ENCODE peak calls at places on chromosomes 3 and 15, in six cellular contexts. A, T, K, F, J and C are unnamed samples.

GRCh38 chr3:46367811-46368210 is 2.9 kb upstream of the CCR5 start:
- DNase-seq in A (no peak), T (no peak), K (no peak), F (no peak), J (no peak), C (no peak)

GRCh38 chr3:32106929-32107362 is 526 bp downstream of the GPD1L start:
- DNase-seq in A (no peak), T (no peak), K (peak; percentile 66), F (no peak), J (peak; percentile 13), C (peak; percentile 88)

GRCh38 chr3:184761120-184761841 is 49.4 kb upstream of the MAGEF1 start:
- DNase-seq in A (no peak), T (no peak), K (peak; percentile 81), F (peak; percentile 49), J (no peak), C (no peak)

GRCh38 chr3:177358085-177358967 is 161.0 kb upstream of the TBL1XR1 start:
- DNase-seq in A (no peak), T (no peak), K (peak; percentile 56), F (peak; percentile 58), J (peak; percentile 68), C (peak; percentile 74)

GRCh38 chr3:64992462-64993285 is 304.9 kb upstream of the ADAMTS9 start:
- DNase-seq in A (no peak), T (no peak), K (no peak), F (no peak), J (no peak), C (no peak)

GRCh38 chr15:40334941-40335795 is 5.6 kb downstream of the CCDC9B start:
- DNase-seq in A (no peak), T (no peak), K (no peak), F (no peak), J (no peak), C (peak; percentile 35)

GRCh38 chr3:187678869-187679268 is 8.7 kb upstream of the SST start:
- DNase-seq in A (peak; percentile 66), T (peak; percentile 17), K (peak; percentile 37), F (peak; percentile 49), J (peak; percentile 35), C (no peak)

GRCh38 chr3:42501681-42502428 is 588 bp upstream of the VIPR1 start:
- DNase-seq in A (no peak), T (peak; percentile 58), K (peak; percentile 78), F (peak; percentile 77), J (peak; percentile 70), C (peak; percentile 85)

GRCh38 chr15:58585668-58586461 is 154.1 kb downstream of the LIPC start:
- DNase-seq in A (no peak), T (peak; percentile 10), K (no peak), F (no peak), J (peak; percentile 19), C (no peak)

GRCh38 chr3:43373588-43373935 is 87.2 kb downstream of the SNRK start:
- DNase-seq in A (peak; percentile 10), T (no peak), K (no peak), F (no peak), J (no peak), C (no peak)